ENCODE peak calls at places on chromosomes 16 and 17, in six cellular contexts. S, Z, D, M, Q and C are unnamed samples.

GRCh38 chr16:89557230-89557935 is 3.1 kb upstream of the RPL13 start:
- DNase-seq in D (no peak), S (peak; percentile 90), Z (peak; percentile 75), Q (peak; percentile 98), M (peak; percentile 79), C (peak; percentile 66)

GRCh38 chr16:8905795-8906591 is 23.8 kb downstream of the LITAFD start:
- DNase-seq in D (no peak), Z (peak; percentile 44), M (no peak), Q (no peak), S (peak; percentile 32), C (no peak)

GRCh38 chr16:83211711-83212110 is 584.9 kb downstream of the CDH13 start:
- DNase-seq in S (no peak), M (no peak), Z (no peak), Q (no peak), D (no peak), C (no peak)

GRCh38 chr17:65498831-65499230 is 62.6 kb downstream of the AXIN2 start:
- DNase-seq in Z (no peak), Q (no peak), D (no peak), S (no peak), M (no peak), C (no peak)

GRCh38 chr16:55534773-55535172 is 25.9 kb downstream of the LPCAT2 start:
- DNase-seq in D (no peak), Q (no peak), M (no peak), S (no peak), Z (no peak), C (no peak)

GRCh38 chr16:2428051-2428786 is 1.0 kb upstream of the CCNF start:
- DNase-seq in M (no peak), Q (peak; percentile 77), S (no peak), D (no peak), Z (peak; percentile 79), C (no peak)

GRCh38 chr16:4800290-4801041 is 2.0 kb downstream of the ROGDI start:
- DNase-seq in S (peak; percentile 56), D (no peak), Q (no peak), M (peak; percentile 33), Z (peak; percentile 44), C (no peak)

GRCh38 chr17:6458416-6458950 is 14.2 kb downstream of the PIMREG start:
- DNase-seq in M (no peak), Z (no peak), D (no peak), Q (no peak), S (no peak), C (no peak)

GRCh38 chr17:57456622-57457021 is 200.3 kb downstream of the MSI2 start:
- DNase-seq in S (no peak), Z (no peak), M (no peak), D (no peak), Q (no peak), C (no peak)

GRCh38 chr16:88991813-88992350 is 14.9 kb upstream of the CBFA2T3 start:
- DNase-seq in M (no peak), S (no peak), Q (no peak), D (no peak), Z (peak; percentile 58), C (no peak)

GRCh38 chr17:72558971-72559476 is 438.2 kb downstream of the SOX9 start:
- DNase-seq in Z (no peak), Q (no peak), M (no peak), D (no peak), S (no peak), C (no peak)

GRCh38 chr16:54847207-54847606 is 83.5 kb upstream of the IRX5 start:
- DNase-seq in M (no peak), S (no peak), D (no peak), Z (no peak), Q (no peak), C (no peak)

GRCh38 chr16:57184890-57185445 is 871 bp downstream of the PSME3IP1 start:
- DNase-seq in S (no peak), Q (no peak), Z (no peak), M (no peak), D (no peak), C (no peak)

DNA sequence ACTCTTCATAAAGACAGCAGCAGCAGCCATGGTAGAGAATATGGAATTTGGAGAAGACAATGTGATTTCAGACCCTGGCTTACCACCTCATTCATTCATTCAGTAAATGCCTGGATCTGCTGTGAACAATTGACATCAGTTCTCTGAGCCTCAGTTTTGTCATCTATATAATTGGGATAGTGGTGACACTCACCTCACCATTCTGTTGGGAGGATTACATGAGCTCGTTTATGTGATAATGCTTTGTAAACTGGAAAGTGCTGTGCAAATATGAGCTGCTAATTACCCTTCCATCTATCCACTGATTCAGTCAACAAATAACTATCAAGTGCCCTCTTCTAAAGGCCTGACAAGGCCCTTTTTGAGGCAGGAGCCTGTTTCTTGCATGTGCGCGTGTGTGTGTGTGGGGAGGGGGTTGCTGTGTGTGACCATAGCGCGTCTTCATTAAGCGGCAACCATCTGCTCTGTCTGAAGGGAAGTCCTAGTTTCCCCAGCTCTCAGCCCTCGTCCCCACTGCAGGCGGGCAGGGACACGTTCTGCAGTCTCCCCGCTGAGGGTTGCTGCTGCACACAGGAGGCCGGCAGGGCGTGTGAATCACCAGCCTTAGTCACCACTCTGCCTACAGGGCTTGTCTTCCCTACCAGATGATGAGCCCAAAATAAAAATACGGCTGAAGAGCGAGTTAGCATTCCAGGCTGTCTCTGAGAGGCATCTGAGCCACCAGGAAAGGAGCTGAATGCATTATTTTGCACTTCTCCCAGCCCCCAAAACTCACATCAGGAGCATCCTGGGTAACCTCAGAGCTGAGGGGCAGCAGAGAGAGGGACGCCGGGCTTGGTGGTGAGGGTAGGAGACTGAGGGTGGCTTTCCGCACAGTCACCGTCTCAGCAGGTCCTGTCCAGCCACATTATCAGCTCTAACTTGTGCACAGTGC is 19.9 kb downstream of the ARL4D start:
- DNase-seq in M (no peak), S (peak; percentile 56), Z (no peak), Q (no peak), D (no peak), C (no peak)
- TF ChIP-seq POLR2AphosphoS5 in M (no peak), S (no peak), Z (no peak), Q (no peak), D (no peak), C (no peak)

GRCh38 chr17:17052462-17053221 is 10.4 kb downstream of the MPRIP start:
- DNase-seq in Q (no peak), Z (no peak), S (no peak), D (no peak), M (no peak), C (no peak)

GRCh38 chr17:17055286-17056166 is 13.3 kb downstream of the MPRIP start:
- DNase-seq in M (no peak), S (no peak), Z (no peak), Q (no peak), D (no peak), C (no peak)

GRCh38 chr17:17054636-17055035 is 12.4 kb downstream of the MPRIP start:
- DNase-seq in S (no peak), D (no peak), M (no peak), Q (no peak), Z (no peak), C (no peak)

GRCh38 chr17:17051791-17052461 is 9.7 kb downstream of the MPRIP start:
- DNase-seq in Q (no peak), S (peak; percentile 63), Z (no peak), D (no peak), M (no peak), C (no peak)

DNA sequence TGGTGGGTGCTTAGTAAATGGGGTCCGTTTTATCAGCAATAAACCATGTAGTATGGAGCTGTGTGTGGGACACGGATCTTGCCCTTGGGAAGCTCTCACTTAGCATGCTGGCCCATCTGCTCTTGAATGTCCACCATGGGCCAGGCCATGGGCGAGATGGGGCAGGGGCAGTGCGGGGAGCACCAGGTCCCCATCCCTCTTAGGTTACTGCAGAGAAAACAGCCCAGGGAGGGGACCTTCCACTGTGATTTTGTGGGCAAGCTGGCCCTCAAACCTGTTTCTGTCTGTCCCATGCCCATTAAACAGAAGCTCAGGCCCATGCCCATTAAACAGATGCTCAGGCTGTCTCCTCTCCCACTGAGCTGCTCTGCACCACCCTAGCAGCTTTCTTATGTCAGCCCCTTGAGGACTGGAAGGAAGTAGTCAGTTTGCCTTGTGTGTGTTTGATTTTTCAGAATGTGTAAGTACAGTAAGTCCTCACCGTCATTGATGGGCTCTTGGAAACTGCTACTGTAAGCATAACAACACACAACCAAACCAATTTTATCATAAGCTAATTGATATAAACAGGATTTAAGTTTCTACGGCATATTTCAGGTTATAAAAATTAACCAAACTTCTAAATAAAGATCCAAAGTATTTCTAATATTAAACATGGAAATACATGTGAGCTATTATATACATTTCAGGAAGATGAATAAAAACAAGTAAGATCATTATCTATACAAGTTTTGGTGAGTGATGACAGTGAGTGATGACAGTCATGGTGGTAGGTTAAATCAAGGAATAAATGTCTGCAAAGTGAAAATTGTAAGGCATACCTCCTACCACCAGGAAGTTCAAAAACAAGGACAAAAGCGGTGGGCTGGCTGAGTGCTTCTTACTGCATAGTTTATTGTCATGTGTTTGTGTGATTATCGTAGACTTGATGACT is 11.5 kb downstream of the MPRIP start:
- DNase-seq in M (no peak), Z (no peak), S (no peak), D (no peak), Q (no peak), C (no peak)
- TF ChIP-seq POLR2A in M (no peak), Z (no peak), S (no peak), D (no peak), Q (no peak), C (no peak)

GRCh38 chr17:77779711-77780539 is 178.6 kb upstream of the TNRC6C start:
- DNase-seq in D (no peak), Z (no peak), Q (no peak), S (no peak), M (no peak), C (no peak)
- TF ChIP-seq TAF1 in D (no peak), Z (no peak), Q (no peak), S (no peak), M (no peak), C (no peak)

GRCh38 chr17:34998205-34998604 is 17.9 kb downstream of the LIG3 start:
- DNase-seq in S (peak; percentile 56), D (peak; percentile 40), M (peak; percentile 84), Q (peak; percentile 83), Z (peak; percentile 74), C (peak; percentile 87)
- TF ChIP-seq POLR2AphosphoS5 in S (no peak), D (peak; percentile 33), M (no peak), Q (peak; percentile 39), Z (no peak), C (peak; percentile 17)

GRCh38 chr16:50916040-50916439 is 174.2 kb downstream of the CYLD start:
- DNase-seq in S (no peak), D (no peak), M (no peak), Z (no peak), Q (no peak), C (no peak)

DNA sequence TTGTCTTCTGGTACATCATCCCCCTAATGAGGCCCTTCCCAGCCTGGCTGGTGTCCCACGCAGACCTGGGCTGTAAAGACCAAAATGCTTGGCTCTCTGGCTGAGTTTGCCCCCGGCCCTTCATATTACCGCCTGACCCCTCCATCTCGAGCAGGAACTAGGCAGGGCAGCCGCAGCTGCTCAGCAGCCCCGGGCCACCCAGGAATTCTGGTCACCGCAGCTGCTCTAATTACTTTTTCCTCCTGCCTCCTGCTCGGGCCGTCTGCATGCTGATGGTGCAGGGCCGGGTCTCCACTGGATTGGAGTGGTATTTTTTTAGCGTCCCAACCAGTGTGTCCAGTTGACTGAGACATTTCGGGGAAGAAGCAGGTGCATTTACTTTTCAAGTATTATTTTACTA is 176.1 kb downstream of the CYLD start:
- DNase-seq in M (no peak), D (no peak), S (no peak), Z (no peak), Q (no peak), C (no peak)
- TF ChIP-seq POLR2A in M (no peak), D (no peak), S (no peak), Z (no peak), Q (no peak), C (no peak)

GRCh38 chr17:78255029-78255656 is 23.7 kb downstream of the TMEM235 start:
- DNase-seq in S (no peak), Z (no peak), Q (no peak), D (no peak), M (no peak), C (no peak)
- TF ChIP-seq TAF1 in S (no peak), Z (no peak), Q (no peak), D (no peak), M (no peak), C (no peak)